ENCODE peak calls at places on chromosome 14, in six cellular contexts. K is HepG2, J is GM12878, L is NB4, Y is K562, U is A549. M is an unnamed sample.

GRCh38 chr14:57871487-57872080 is 5.7 kb upstream of the SLC35F4 start:
- DNase-seq in K (peak; percentile 26), J (peak; percentile 2), L (peak; percentile 46), Y (peak; percentile 27), U (peak; percentile 21), M (peak; percentile 26)

GRCh38 chr14:36507847-36508417 is 12.1 kb downstream of the NKX2-1 start:
- DNase-seq in K (no peak), J (no peak), L (no peak), Y (no peak), U (no peak), M (no peak)

GRCh38 chr14:106024983-106025604 is 498.7 kb downstream of the TMEM121 start:
- DNase-seq in K (no peak), J (no peak), L (no peak), Y (no peak), U (no peak), M (no peak)

GRCh38 chr14:95256011-95256775 is 63.5 kb downstream of the CLMN start:
- DNase-seq in K (no peak), J (no peak), L (no peak), Y (no peak), U (no peak), M (no peak)

GRCh38 chr14:54777395-54777794 is 125.2 kb downstream of the GCH1 start:
- DNase-seq in K (no peak), J (no peak), L (no peak), Y (no peak), U (no peak), M (no peak)

GRCh38 chr14:34187061-34187460 is 236.2 kb upstream of the EGLN3 start:
- DNase-seq in K (no peak), J (no peak), L (no peak), Y (no peak), U (no peak), M (no peak)

GRCh38 chr14:65749287-65749686 is 336.8 kb downstream of the FUT8 start:
- DNase-seq in K (no peak), J (no peak), L (no peak), Y (no peak), U (no peak), M (no peak)

GRCh38 chr14:99479903-99480855 is 480 bp downstream of the SETD3 start:
- DNase-seq in K (peak; percentile 16), J (no peak), L (peak; percentile 84), Y (peak; percentile 11), U (peak; percentile 72), M (peak; percentile 58)

GRCh38 chr14:77376380-77376770 is 519 bp downstream of the TMED8 start:
- DNase-seq in K (no peak), J (no peak), L (peak; percentile 56), Y (peak; percentile 19), U (peak; percentile 29), M (peak; percentile 17)

GRCh38 chr14:75328575-75328974 is 49.9 kb downstream of the FOS start:
- DNase-seq in K (peak; percentile 80), J (no peak), L (no peak), Y (no peak), U (no peak), M (no peak)

GRCh38 chr14:44108601-44109000 is 398.5 kb downstream of the FSCB start:
- DNase-seq in K (no peak), J (no peak), L (no peak), Y (no peak), U (no peak), M (no peak)

GRCh38 chr14:41446008-41446407 is 160.7 kb upstream of the LRFN5 start:
- DNase-seq in K (no peak), J (no peak), L (no peak), Y (no peak), U (no peak), M (no peak)

GRCh38 chr14:24369907-24370687 is 2.1 kb downstream of the NFATC4 start:
- DNase-seq in K (no peak), J (no peak), L (no peak), Y (no peak), U (no peak), M (no peak)

GRCh38 chr14:54025661-54026060 is 69.0 kb upstream of the BMP4 start:
- DNase-seq in K (peak; percentile 36), J (no peak), L (peak; percentile 4), Y (no peak), U (peak; percentile 24), M (peak; percentile 73)

GRCh38 chr14:72318648-72319047 is 386.4 kb downstream of the RGS6 start:
- DNase-seq in K (no peak), J (peak; percentile 15), L (no peak), Y (no peak), U (no peak), M (no peak)

GRCh38 chr14:94048676-94049624 is 22.8 kb downstream of the OTUB2 start:
- DNase-seq in K (no peak), J (no peak), L (no peak), Y (no peak), U (no peak), M (no peak)

GRCh38 chr14:55715889-55716288 is 135.9 kb downstream of the KTN1 start:
- DNase-seq in K (no peak), J (no peak), L (no peak), Y (no peak), U (no peak), M (no peak)

GRCh38 chr14:39028620-39029019 is 74.4 kb downstream of the SEC23A start:
- DNase-seq in K (no peak), J (no peak), L (no peak), Y (no peak), U (no peak), M (no peak)

GRCh38 chr14:46368275-46368674 is 283.3 kb downstream of the RPL10L start:
- DNase-seq in K (no peak), J (no peak), L (no peak), Y (no peak), U (no peak), M (no peak)

GRCh38 chr14:25122188-25122587 is 72.2 kb upstream of the STXBP6 start:
- DNase-seq in K (no peak), J (no peak), L (no peak), Y (no peak), U (no peak), M (no peak)

GRCh38 chr14:104471114-104471513 is 108.5 kb upstream of the C14orf180 start:
- DNase-seq in K (no peak), J (no peak), L (no peak), Y (no peak), U (no peak), M (no peak)
- TF ChIP-seq POLR2A in K (no peak), J (no peak), L (no peak), Y (no peak), U (no peak), M (no peak)

GRCh38 chr14:73741386-73741875 is 27.2 kb upstream of the PNMA1 start:
- DNase-seq in K (peak; percentile 61), J (no peak), L (peak; percentile 98), Y (peak; percentile 93), U (no peak), M (peak; percentile 97)
- TF ChIP-seq MAX in K (no peak), J (no peak), L (peak; percentile 38), Y (no peak), U (peak; percentile 8), M (no peak)

GRCh38 chr14:102418169-102418852 is 55.6 kb downstream of the TECPR2 start:
- DNase-seq in K (no peak), J (no peak), L (no peak), Y (no peak), U (no peak), M (no peak)
- TF ChIP-seq MYC in K (no peak), J (no peak), L (no peak), Y (no peak), U (no peak), M (no peak)

DNA sequence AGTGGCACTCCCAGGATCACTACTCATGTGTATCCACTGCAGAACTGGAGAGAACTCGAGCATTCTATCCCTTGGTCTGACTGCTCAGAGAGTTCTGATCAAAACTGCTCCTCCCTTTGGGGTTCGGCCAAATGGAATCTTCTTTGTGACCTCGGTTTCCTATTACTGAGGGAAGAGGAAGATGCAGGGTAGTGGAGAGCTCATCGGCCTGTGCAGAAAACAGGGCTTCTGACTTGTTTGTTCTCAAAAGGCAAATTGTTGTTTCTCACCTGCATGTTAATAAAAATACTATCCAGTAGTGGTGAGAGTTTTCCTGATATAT is 17.1 kb upstream of the AKAP6 start:
- DNase-seq in K (no peak), J (no peak), L (no peak), Y (no peak), U (no peak), M (no peak)
- TF ChIP-seq POLR2A in K (no peak), J (no peak), L (no peak), Y (no peak), U (no peak), M (no peak)

GRCh38 chr14:68297011-68297410 is 477.4 kb downstream of the RAD51B start:
- DNase-seq in K (no peak), J (no peak), L (no peak), Y (no peak), U (no peak), M (no peak)

GRCh38 chr14:68291820-68292219 is 472.2 kb downstream of the RAD51B start:
- DNase-seq in K (peak; percentile 27), J (no peak), L (no peak), Y (peak; percentile 17), U (no peak), M (no peak)

GRCh38 chr14:68295316-68295816 is 475.8 kb downstream of the RAD51B start:
- DNase-seq in K (peak; percentile 98), J (no peak), L (no peak), Y (peak; percentile 91), U (no peak), M (no peak)

GRCh38 chr14:68293404-68293803 is 473.8 kb downstream of the RAD51B start:
- DNase-seq in K (no peak), J (no peak), L (no peak), Y (no peak), U (no peak), M (peak; percentile 21)

GRCh38 chr14:68292467-68293334 is 473.1 kb downstream of the RAD51B start:
- DNase-seq in K (no peak), J (no peak), L (no peak), Y (no peak), U (no peak), M (no peak)
- TF ChIP-seq MAX in K (no peak), J (no peak), L (no peak), Y (no peak), U (no peak), M (no peak)

GRCh38 chr14:103930051-103930604 is 1.9 kb downstream of the TDRD9 start:
- DNase-seq in K (peak; percentile 48), J (no peak), L (peak; percentile 58), Y (no peak), U (no peak), M (no peak)
- TF ChIP-seq MYC in K (no peak), J (no peak), L (no peak), Y (no peak), U (no peak), M (no peak)

GRCh38 chr14:101031186-101031585 is 127.7 kb upstream of the RTL1 start:
- DNase-seq in K (no peak), J (no peak), L (peak; percentile 8), Y (no peak), U (no peak), M (no peak)
- TF ChIP-seq POLR2A in K (no peak), J (no peak), L (no peak), Y (no peak), U (no peak), M (no peak)